ENCODE peak calls at places on chromosomes 13 and 19, in ten cellular contexts. Q, Y, S, D, B, T, J, X, M and R are unnamed samples.

GRCh38 chr19:4012092-4012974 is 4.8 kb downstream of the PIAS4 start:
- DNase-seq in X (no peak), Y (no peak), T (no peak), Q (no peak), D (peak; percentile 73), J (no peak), B (no peak), M (no peak), S (peak; percentile 38), R (peak; percentile 35)

GRCh38 chr13:111637365-111637764 is 316.9 kb downstream of the TEX29 start:
- DNase-seq in J (no peak), B (no peak), M (no peak), S (no peak), D (no peak), Y (no peak), Q (no peak), X (no peak), T (no peak), R (no peak)

GRCh38 chr13:71759506-71760225 is 107.3 kb downstream of the DACH1 start:
- DNase-seq in T (no peak), M (peak; percentile 53), S (no peak), X (no peak), D (no peak), B (no peak), J (no peak), Q (peak; percentile 58), Y (no peak), R (no peak)

GRCh38 chr13:107585466-107585865 is 629.9 kb downstream of the LIG4 start:
- DNase-seq in Y (no peak), Q (no peak), M (no peak), S (no peak), X (no peak), T (no peak), J (no peak), D (no peak), B (no peak), R (peak; percentile 1)

GRCh38 chr19:28501979-28502378 is 711.0 kb downstream of the UQCRFS1 start:
- DNase-seq in D (no peak), T (no peak), X (no peak), B (no peak), Q (no peak), J (no peak), Y (no peak), S (no peak), M (no peak), R (no peak)

GRCh38 chr13:27442797-27443196 is 7.6 kb downstream of the MTIF3 start:
- DNase-seq in B (no peak), Q (no peak), M (no peak), S (peak; percentile 36), X (peak; percentile 63), T (no peak), D (no peak), J (no peak), Y (no peak), R (peak; percentile 80)

GRCh38 chr13:112187527-112188297 is 120.8 kb downstream of the SOX1 start:
- DNase-seq in T (no peak), D (no peak), S (no peak), B (no peak), Y (no peak), Q (no peak), M (no peak), J (no peak), X (peak; percentile 24), R (no peak)

GRCh38 chr13:80962855-80963254 is 621.9 kb upstream of the SPRY2 start:
- DNase-seq in M (no peak), S (no peak), B (no peak), Y (no peak), D (no peak), J (no peak), T (no peak), Q (no peak), X (no peak), R (no peak)

GRCh38 chr19:45780146-45780447 is 2.2 kb downstream of the DMPK start:
- DNase-seq in B (no peak), M (no peak), Y (no peak), J (no peak), X (no peak), S (no peak), T (no peak), Q (no peak), D (no peak), R (no peak)

GRCh38 chr19:45779231-45780145 is 2.8 kb downstream of the DMPK start:
- DNase-seq in T (peak; percentile 73), S (peak; percentile 97), M (peak; percentile 77), Q (peak; percentile 96), J (peak; percentile 91), B (peak; percentile 90), X (peak; percentile 95), D (peak; percentile 97), Y (peak; percentile 72), R (peak; percentile 92)

GRCh38 chr19:45782162-45782623 is at the start of gene DMPK:
- DNase-seq in Y (no peak), T (peak; percentile 37), D (peak; percentile 76), Q (no peak), S (no peak), X (no peak), J (no peak), M (no peak), B (no peak), R (no peak)

GRCh38 chr19:45781282-45782161 is 768 bp downstream of the DMPK start:
- DNase-seq in S (peak; percentile 50), B (no peak), T (peak; percentile 66), J (no peak), M (no peak), Q (no peak), D (peak; percentile 86), Y (no peak), X (no peak), R (peak; percentile 41)

GRCh38 chr19:45780448-45781281 is 1.6 kb downstream of the DMPK start:
- DNase-seq in S (no peak), J (no peak), Q (no peak), D (no peak), M (no peak), T (no peak), Y (no peak), X (no peak), B (no peak), R (no peak)
- H3K4me1 ChIP-seq in S (peaks cover 12% of the 10 kb centered on the region), J (peaks cover 27% of the 10 kb centered on the region), Q (peaks cover 24% of the 10 kb centered on the region), D (peaks cover 13% of the 10 kb centered on the region), M (peaks cover 26% of the 10 kb centered on the region), T (peaks cover 41% of the 10 kb centered on the region), Y (peaks cover 19% of the 10 kb centered on the region), X (peaks cover 14% of the 10 kb centered on the region), B (peaks cover 34% of the 10 kb centered on the region), R (peaks cover 5% of the 10 kb centered on the region)

DNA sequence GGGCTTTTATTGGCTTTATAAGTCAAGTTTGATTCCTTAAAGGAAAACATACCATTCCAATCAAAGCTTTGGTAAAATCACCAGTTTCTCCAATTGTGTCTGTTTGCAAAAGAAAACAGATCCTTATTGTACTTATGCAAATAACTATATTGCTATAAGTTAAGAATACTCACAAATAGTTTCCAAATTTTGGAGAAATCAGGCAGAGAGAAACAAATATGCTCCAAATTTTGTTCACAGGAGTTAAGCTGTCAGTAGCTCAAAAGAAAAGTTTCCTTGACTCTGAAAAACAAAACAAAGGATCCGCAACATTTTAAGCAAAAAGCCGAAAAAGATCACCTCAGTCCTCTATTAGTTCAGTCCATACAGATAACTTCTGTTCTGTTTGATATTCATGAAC is 19.2 kb upstream of the IGFL4 start:
- DNase-seq in J (no peak), Q (no peak), M (no peak), T (no peak), D (no peak), Y (no peak), X (no peak), B (no peak), S (no peak), R (no peak)
- H3K4me3 ChIP-seq in J (no peak overlapping the region), Q (no peak overlapping the region), M (no peak overlapping the region), T (no peak overlapping the region), D (no peak overlapping the region), Y (no peak overlapping the region), X (no peak overlapping the region), B (no peak overlapping the region), S (no peak overlapping the region), R (no peak overlapping the region)

DNA sequence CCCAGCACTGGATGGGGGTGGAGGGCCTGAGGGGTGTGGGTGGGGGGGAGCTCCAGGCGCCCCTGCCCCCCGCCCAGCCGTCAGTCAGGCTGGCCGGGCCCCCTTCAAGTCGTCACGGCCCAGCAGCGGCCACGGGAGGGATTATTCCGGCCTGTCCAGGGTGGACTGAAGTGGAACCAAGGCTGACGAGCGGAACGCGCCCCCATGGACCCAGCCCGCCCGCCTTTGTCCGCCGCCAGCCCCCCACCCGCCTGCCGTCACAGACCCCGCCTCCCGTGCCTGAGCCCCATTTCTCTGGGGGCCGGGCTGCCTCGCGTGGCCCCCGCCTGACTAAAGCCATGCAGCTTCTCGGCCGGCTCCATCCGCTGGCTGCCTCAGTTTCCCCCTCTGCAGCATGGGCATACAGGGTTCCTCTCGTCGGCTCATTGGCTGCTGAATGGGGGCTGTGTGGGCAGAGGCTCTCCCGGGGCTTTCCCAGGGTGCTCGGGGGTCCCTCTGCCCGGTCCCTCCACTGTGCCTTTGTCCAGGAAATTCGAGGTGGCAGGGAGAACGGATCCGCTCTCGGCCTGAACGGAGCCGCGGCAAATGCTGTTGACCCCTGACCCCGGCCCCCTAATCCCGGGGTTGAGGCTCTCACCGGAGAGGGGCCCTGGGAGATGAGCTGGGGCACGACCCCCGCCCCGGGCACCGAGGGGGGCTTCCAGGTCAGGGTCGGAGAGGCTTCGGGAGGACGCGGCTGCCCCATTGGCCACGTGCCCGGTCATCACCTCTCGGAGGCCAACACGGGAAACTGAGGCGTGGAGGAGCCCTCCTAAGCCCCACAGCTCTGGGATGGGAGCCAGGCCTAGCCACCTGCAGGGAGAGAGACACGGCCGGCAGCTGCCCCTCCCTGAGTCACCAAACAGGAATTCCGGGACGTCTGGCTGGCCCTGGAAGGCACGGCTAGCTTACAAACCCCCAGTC is 27.3 kb downstream of the EFNA2 start:
- DNase-seq in M (no peak), D (peak; percentile 58), T (peak; percentile 61), X (no peak), Y (no peak), J (peak; percentile 75), B (no peak), Q (peak; percentile 48), S (peak; percentile 41), R (peak; percentile 29)
- H3K4me1 ChIP-seq in M (peaks cover 5% of the 10 kb centered on the region), D (peaks cover 2% of the 10 kb centered on the region), T (peaks cover 22% of the 10 kb centered on the region), X (peaks cover 4% of the 10 kb centered on the region), Y (no peaks in the 10 kb centered on the region), J (peaks cover 12% of the 10 kb centered on the region), B (peaks cover 9% of the 10 kb centered on the region), Q (peaks cover 25% of the 10 kb centered on the region), S (no peaks in the 10 kb centered on the region), R (no peaks in the 10 kb centered on the region)

DNA sequence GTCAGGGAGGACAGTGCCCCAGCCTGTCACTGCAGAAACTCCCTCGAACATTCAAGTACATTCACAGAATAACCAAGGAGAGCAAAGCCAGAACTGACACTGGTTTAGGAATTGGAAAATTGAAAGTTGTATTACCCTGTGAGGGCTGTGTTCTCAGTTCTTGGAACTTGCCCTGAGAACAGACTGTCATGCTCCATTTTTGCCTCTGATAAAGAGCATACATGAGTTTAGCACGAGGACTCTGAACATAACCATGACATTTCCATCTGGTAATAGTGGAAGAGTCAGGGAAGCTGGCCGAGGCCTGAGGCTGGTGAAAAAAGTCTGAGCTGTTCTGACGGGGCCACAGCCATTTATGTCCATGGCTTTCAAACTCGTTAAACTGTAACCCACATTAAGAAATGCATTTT is 15.2 kb upstream of the SLC25A30 start:
- DNase-seq in J (no peak), X (no peak), M (no peak), Q (no peak), B (no peak), D (no peak), S (no peak), T (no peak), Y (no peak), R (peak; percentile 25)
- H3K4me3 ChIP-seq in J (no peak overlapping the region), X (no peak overlapping the region), M (no peak overlapping the region), Q (no peak overlapping the region), B (no peak overlapping the region), D (no peak overlapping the region), S (no peak overlapping the region), T (no peak overlapping the region), Y (no peak overlapping the region), R (no peak overlapping the region)